ENCODE peak calls at places on chromosomes 2 and 18, in nine cellular contexts. P is bronchial epithelial cell, I is Calu3, R is psoas muscle, J is tibial nerve, N is nephron progenitor cell, B is endodermal cell, U is neural crest cell, C is GM12865. W is an unnamed sample.

GRCh38 chr18:44594779-44595467 is 85.8 kb upstream of the SETBP1 start:
- DNase-seq in P (peak), I (no peak), R (no peak), J (no peak), N (no peak), B (no peak), U (no peak), C (no peak), W (no peak)

GRCh38 chr2:27081984-27082772 is 3.8 kb downstream of the EMILIN1 start:
- DNase-seq in P (no peak), I (no peak), R (peak), J (no peak), N (no peak), B (no peak), U (no peak), C (no peak), W (no peak)

GRCh38 chr2:151661625-151662024 is 72.7 kb downstream of the NEB start:
- DNase-seq in P (no peak), I (no peak), R (no peak), J (no peak), N (no peak), B (no peak), U (no peak), C (no peak), W (no peak)

GRCh38 chr2:189783927-189784867 is at the start of the genes ORMDL1 and PMS1:
- DNase-seq in P (peak), I (peak), R (peak), J (peak), N (peak), B (peak), U (peak), C (peak), W (peak)

GRCh38 chr2:237280235-237280634 is 133.7 kb downstream of the COL6A3 start:
- DNase-seq in P (peak), I (no peak), R (no peak), J (no peak), N (no peak), B (no peak), U (no peak), C (no peak), W (no peak)

GRCh38 chr18:47115205-47115604 is 35.1 kb downstream of the HDHD2 start:
- DNase-seq in P (no peak), I (no peak), R (no peak), J (no peak), N (no peak), B (no peak), U (no peak), C (no peak), W (no peak)

GRCh38 chr2:241064008-241064801 is 37.9 kb downstream of the MTERF4 start:
- DNase-seq in P (peak), I (peak), R (peak), J (peak), N (no peak), B (peak), U (no peak), C (peak), W (peak)

GRCh38 chr2:219451626-219452360 is 17.1 kb downstream of the SPEG start:
- DNase-seq in P (no peak), I (no peak), R (peak), J (no peak), N (no peak), B (no peak), U (no peak), C (no peak), W (no peak)

GRCh38 chr2:172962824-172963223 is 112.8 kb upstream of the MAP3K20 start:
- DNase-seq in P (peak), I (peak), R (no peak), J (no peak), N (no peak), B (no peak), U (no peak), C (no peak), W (no peak)

GRCh38 chr18:21997207-21998143 is 171.9 kb upstream of the GATA6 start:
- DNase-seq in P (peak), I (peak), R (no peak), J (no peak), N (no peak), B (peak), U (no peak), C (peak), W (no peak)

GRCh38 chr2:6578417-6578816 is 287.3 kb downstream of the CMPK2 start:
- DNase-seq in P (no peak), I (no peak), R (no peak), J (no peak), N (no peak), B (no peak), U (no peak), C (no peak), W (no peak)

GRCh38 chr2:137333386-137333972 is 568.1 kb downstream of the THSD7B start:
- DNase-seq in P (peak), I (no peak), R (no peak), J (no peak), N (no peak), B (no peak), U (no peak), C (peak), W (no peak)

GRCh38 chr2:134367915-134368911 is 114.3 kb downstream of the MGAT5 start:
- DNase-seq in P (no peak), I (no peak), R (peak), J (no peak), N (no peak), B (no peak), U (no peak), C (no peak), W (no peak)

GRCh38 chr18:75364512-75364911 is 63.0 kb downstream of the SMIM21 start:
- DNase-seq in P (no peak), I (no peak), R (no peak), J (no peak), N (no peak), B (no peak), U (no peak), C (no peak), W (no peak)

GRCh38 chr2:226911932-226912331 is 76.1 kb downstream of the RHBDD1 start:
- DNase-seq in P (peak), I (no peak), R (no peak), J (no peak), N (no peak), B (no peak), U (no peak), C (peak), W (no peak)

GRCh38 chr2:60292242-60292641 is 261.2 kb downstream of the BCL11A start:
- DNase-seq in P (no peak), I (no peak), R (no peak), J (no peak), N (no peak), B (no peak), U (no peak), C (no peak), W (no peak)

GRCh38 chr2:23624915-23625314 is 239.9 kb downstream of the KLHL29 start:
- DNase-seq in P (no peak), I (no peak), R (no peak), J (no peak), N (no peak), B (no peak), U (no peak), C (no peak), W (no peak)

GRCh38 chr2:234304945-234305344 is 191.9 kb downstream of the ARL4C start:
- DNase-seq in P (peak), I (no peak), R (no peak), J (no peak), N (no peak), B (peak), U (no peak), C (no peak), W (no peak)

GRCh38 chr2:70930371-70931329 is 5.0 kb upstream of the ATP6V1B1 start:
- DNase-seq in P (no peak), I (no peak), R (no peak), J (no peak), N (no peak), B (no peak), U (no peak), C (no peak), W (no peak)

GRCh38 chr18:49664086-49664890 is 102.4 kb downstream of the LIPG start:
- DNase-seq in P (no peak), I (no peak), R (peak), J (no peak), N (peak), B (peak), U (no peak), C (no peak), W (no peak)

GRCh38 chr2:109480486-109481195 is 133.1 kb downstream of the SEPTIN10 start:
- DNase-seq in P (no peak), I (no peak), R (no peak), J (no peak), N (no peak), B (no peak), U (no peak), C (no peak), W (no peak)

GRCh38 chr2:160952462-160952861 is 207.8 kb upstream of the TANK start:
- DNase-seq in P (no peak), I (no peak), R (peak), J (no peak), N (peak), B (no peak), U (no peak), C (no peak), W (no peak)

GRCh38 chr2:218733615-218734021 is 23.0 kb downstream of the TTLL4 start:
- DNase-seq in P (peak), I (peak), R (no peak), J (no peak), N (no peak), B (no peak), U (no peak), C (peak), W (no peak)

GRCh38 chr2:201621293-201621999 is 21.9 kb downstream of the TMEM237 start:
- DNase-seq in P (no peak), I (no peak), R (no peak), J (no peak), N (no peak), B (no peak), U (no peak), C (no peak), W (no peak)

GRCh38 chr18:2909431-2910140 is 62.8 kb downstream of the EMILIN2 start:
- DNase-seq in P (no peak), I (no peak), R (no peak), J (peak), N (no peak), B (peak), U (no peak), C (no peak), W (peak)

GRCh38 chr2:232030229-232030628 is 68.7 kb downstream of the DIS3L2 start:
- DNase-seq in P (no peak), I (no peak), R (no peak), J (no peak), N (no peak), B (peak), U (no peak), C (no peak), W (no peak)
- TF ChIP-seq CTCF in P (no peak), I (peak), R (peak), J (no peak), N (peak), B (peak), U (peak), C (no peak), W (no peak)

DNA sequence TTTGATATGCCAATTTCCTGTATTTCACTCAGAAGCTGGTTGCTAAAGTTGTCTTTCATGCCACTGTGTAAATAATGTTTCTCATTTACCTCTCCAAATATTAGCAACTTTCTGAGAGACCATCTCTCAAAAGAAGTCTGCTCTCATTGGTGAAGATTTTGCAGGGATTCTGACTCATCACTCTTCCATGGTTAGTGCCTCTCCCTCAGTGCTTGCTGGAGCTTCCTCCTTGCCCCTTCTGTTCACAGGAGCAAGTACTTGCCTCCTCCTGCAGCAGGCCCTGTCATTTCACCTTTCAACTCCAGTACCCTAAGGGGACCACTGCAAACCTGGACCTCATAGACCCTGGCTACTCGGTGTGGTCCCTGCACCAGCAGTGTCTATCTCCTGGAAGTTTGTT is 168.8 kb downstream of the ZNF385B start:
- DNase-seq in P (peak), I (no peak), R (no peak), J (no peak), N (no peak), B (peak), U (no peak), C (no peak), W (no peak)
- TF ChIP-seq CTCF in P (no peak), I (no peak), R (no peak), J (no peak), N (no peak), B (no peak), U (no peak), C (no peak), W (no peak)

DNA sequence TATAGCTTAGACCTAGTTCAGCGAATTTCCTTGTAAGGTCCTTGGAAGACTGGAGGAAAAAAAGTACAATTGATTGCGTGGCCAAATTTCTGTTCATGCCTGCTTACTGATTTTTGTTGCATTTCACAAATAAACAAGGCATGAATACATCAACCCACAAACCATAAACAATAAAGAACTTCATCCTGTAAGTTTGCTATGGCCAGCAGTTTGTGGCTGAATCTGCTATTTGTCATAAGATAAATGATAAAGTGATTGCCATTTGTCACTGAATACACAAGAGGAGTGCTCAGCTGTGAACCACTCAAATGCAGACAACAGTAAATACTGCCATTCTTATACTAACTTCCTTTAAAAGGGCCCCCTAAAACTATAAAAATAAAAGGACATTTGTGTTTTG is 259.5 kb downstream of the CCDC178 start:
- DNase-seq in P (no peak), I (no peak), R (no peak), J (no peak), N (no peak), B (no peak), U (no peak), C (no peak), W (no peak)
- TF ChIP-seq CTCF in P (no peak), I (no peak), R (no peak), J (no peak), N (no peak), B (no peak), U (no peak), C (no peak), W (no peak)

GRCh38 chr2:144143294-144144092 is 376.4 kb downstream of the ZEB2 start:
- DNase-seq in P (no peak), I (no peak), R (no peak), J (no peak), N (no peak), B (no peak), U (no peak), C (no peak), W (no peak)

GRCh38 chr2:144152817-144153271 is 367.1 kb downstream of the ZEB2 start:
- DNase-seq in P (no peak), I (no peak), R (no peak), J (no peak), N (no peak), B (peak), U (no peak), C (no peak), W (no peak)

GRCh38 chr2:144151405-144151804 is 368.5 kb downstream of the ZEB2 start:
- DNase-seq in P (no peak), I (no peak), R (no peak), J (no peak), N (no peak), B (no peak), U (no peak), C (no peak), W (no peak)

GRCh38 chr2:144151877-144152276 is 368.0 kb downstream of the ZEB2 start:
- DNase-seq in P (no peak), I (no peak), R (no peak), J (no peak), N (no peak), B (no peak), U (no peak), C (no peak), W (no peak)

GRCh38 chr2:144147356-144147755 is 372.6 kb downstream of the ZEB2 start:
- DNase-seq in P (no peak), I (no peak), R (no peak), J (no peak), N (no peak), B (no peak), U (no peak), C (no peak), W (no peak)
- TF ChIP-seq CTCF in P (no peak), I (no peak), R (no peak), J (no peak), N (no peak), B (no peak), U (no peak), C (no peak), W (no peak)

GRCh38 chr2:122734756-122735155 is 979.3 kb downstream of the TSN start:
- DNase-seq in P (no peak), I (no peak), R (no peak), J (no peak), N (no peak), B (peak), U (no peak), C (no peak), W (no peak)
- TF ChIP-seq CTCF in P (no peak), I (no peak), R (no peak), J (no peak), N (no peak), B (no peak), U (no peak), C (no peak), W (no peak)

GRCh38 chr2:120845281-120845680 is 109.6 kb downstream of the GLI2 start:
- DNase-seq in P (no peak), I (no peak), R (peak), J (no peak), N (no peak), B (no peak), U (no peak), C (no peak), W (no peak)
- TF ChIP-seq CTCF in P (no peak), I (no peak), R (no peak), J (no peak), N (no peak), B (no peak), U (no peak), C (no peak), W (no peak)

GRCh38 chr2:31079665-31080064 is 58.6 kb downstream of the GALNT14 start:
- DNase-seq in P (no peak), I (no peak), R (no peak), J (no peak), N (peak), B (peak), U (peak), C (no peak), W (no peak)
- TF ChIP-seq CTCF in P (peak), I (no peak), R (no peak), J (no peak), N (peak), B (peak), U (peak), C (no peak), W (no peak)